ENCODE peak calls at places on chromosomes 7 and 10, in seven cellular contexts. T is MM.1S, U is astrocyte of the spinal cord, E is astrocyte of the cerebellum, S is lung, I is lower lobe of right lung, X is endodermal cell. K is an unnamed sample.

GRCh38 chr10:34256216-34256615 is 558.9 kb downstream of the PARD3 start:
- DNase-seq in T (no peak), U (no peak), E (no peak), S (no peak), I (no peak), X (no peak), K (no peak)

GRCh38 chr7:44893710-44894135 is 8.4 kb upstream of the PURB start:
- DNase-seq in T (no peak), U (no peak), E (no peak), S (no peak), I (no peak), X (no peak), K (no peak)

GRCh38 chr7:2016761-2017482 is 215.8 kb downstream of the MAD1L1 start:
- DNase-seq in T (no peak), U (no peak), E (no peak), S (no peak), I (peak), X (no peak), K (no peak)

GRCh38 chr7:6917258-6917657 is 91.2 kb upstream of the CCZ1B start:
- DNase-seq in T (no peak), U (no peak), E (no peak), S (no peak), I (no peak), X (no peak), K (no peak)

GRCh38 chr7:130973637-130974036 is 239.6 kb upstream of the KLF14 start:
- DNase-seq in T (no peak), U (no peak), E (no peak), S (no peak), I (no peak), X (no peak), K (no peak)

GRCh38 chr7:67683628-67684027 is 687.0 kb downstream of the TYW1 start:
- DNase-seq in T (no peak), U (no peak), E (no peak), S (no peak), I (no peak), X (no peak), K (no peak)

GRCh38 chr10:84329094-84329611 is 764 bp downstream of the CCSER2 start:
- DNase-seq in T (peak), U (peak), E (no peak), S (no peak), I (no peak), X (peak), K (no peak)

GRCh38 chr10:17122052-17122451 is 7.6 kb downstream of the CUBN start:
- DNase-seq in T (no peak), U (no peak), E (no peak), S (no peak), I (no peak), X (no peak), K (no peak)

GRCh38 chr10:71835671-71836593 is 15.1 kb downstream of the PSAP start:
- DNase-seq in T (no peak), U (peak), E (peak), S (no peak), I (no peak), X (no peak), K (peak)

GRCh38 chr10:45375101-45375500 is 1.1 kb downstream of the ALOX5 start:
- DNase-seq in T (no peak), U (no peak), E (no peak), S (no peak), I (no peak), X (no peak), K (no peak)

GRCh38 chr7:52719677-52720076 is 315.8 kb upstream of the POM121L12 start:
- DNase-seq in T (peak), U (peak), E (no peak), S (no peak), I (no peak), X (no peak), K (no peak)

GRCh38 chr10:30098624-30099023 is 39.2 kb upstream of the JCAD start:
- DNase-seq in T (no peak), U (peak), E (peak), S (no peak), I (no peak), X (no peak), K (peak)

GRCh38 chr10:69359089-69360025 is 57.4 kb downstream of the TACR2 start:
- DNase-seq in T (no peak), U (peak), E (no peak), S (no peak), I (no peak), X (no peak), K (no peak)

GRCh38 chr7:118214051-118214832 is 10.3 kb upstream of the ANKRD7 start:
- DNase-seq in T (peak), U (peak), E (peak), S (peak), I (peak), X (no peak), K (peak)

GRCh38 chr10:21194510-21194993 is 297.4 kb upstream of the NEBL start:
- DNase-seq in T (no peak), U (peak), E (no peak), S (no peak), I (peak), X (no peak), K (no peak)

GRCh38 chr10:17503795-17504194 is 49.4 kb upstream of the ST8SIA6 start:
- DNase-seq in T (no peak), U (no peak), E (no peak), S (no peak), I (no peak), X (no peak), K (no peak)

GRCh38 chr7:71408276-71408675 is 276.3 kb downstream of the GALNT17 start:
- DNase-seq in T (no peak), U (no peak), E (no peak), S (peak), I (no peak), X (peak), K (no peak)

GRCh38 chr10:117541405-117541908 is 1.1 kb upstream of the EMX2 start:
- DNase-seq in T (no peak), U (no peak), E (no peak), S (no peak), I (no peak), X (peak), K (peak)

GRCh38 chr10:80455461-80456345 is 1.6 kb downstream of the TSPAN14 start:
- DNase-seq in T (no peak), U (no peak), E (no peak), S (no peak), I (no peak), X (no peak), K (no peak)

GRCh38 chr10:106082865-106083264 is 1081.6 kb downstream of the SORCS1 start:
- DNase-seq in T (no peak), U (no peak), E (no peak), S (no peak), I (no peak), X (no peak), K (no peak)

GRCh38 chr10:15197276-15197675 is 28.8 kb upstream of the NMT2 start:
- DNase-seq in T (no peak), U (peak), E (no peak), S (no peak), I (no peak), X (no peak), K (no peak)

GRCh38 chr7:106369349-106369748 is 84.6 kb upstream of the NAMPT start:
- DNase-seq in T (no peak), U (peak), E (peak), S (no peak), I (no peak), X (no peak), K (peak)

GRCh38 chr10:119055472-119055871 is 25.1 kb downstream of the EIF3A start:
- DNase-seq in T (no peak), U (no peak), E (no peak), S (no peak), I (no peak), X (no peak), K (no peak)

GRCh38 chr7:50552921-50553320 is 12.3 kb downstream of the DDC start:
- DNase-seq in T (no peak), U (peak), E (peak), S (no peak), I (no peak), X (peak), K (peak)

GRCh38 chr10:24820616-24821015 is 96.9 kb upstream of the ARHGAP21 start:
- DNase-seq in T (no peak), U (no peak), E (no peak), S (no peak), I (no peak), X (no peak), K (no peak)

GRCh38 chr7:116316838-116317612 is 106.7 kb downstream of the TES start:
- DNase-seq in T (no peak), U (peak), E (peak), S (peak), I (no peak), X (peak), K (peak)

GRCh38 chr7:65397730-65398142 is 24.1 kb downstream of the ZNF92 start:
- DNase-seq in T (no peak), U (peak), E (no peak), S (no peak), I (no peak), X (no peak), K (no peak)

GRCh38 chr10:50228672-50229071 is 22.6 kb downstream of the ASAH2 start:
- DNase-seq in T (no peak), U (no peak), E (no peak), S (no peak), I (no peak), X (no peak), K (no peak)

GRCh38 chr10:50226610-50227009 is 24.7 kb downstream of the ASAH2 start:
- DNase-seq in T (no peak), U (no peak), E (no peak), S (no peak), I (no peak), X (no peak), K (no peak)

GRCh38 chr10:50222199-50222598 is 29.1 kb downstream of the ASAH2 start:
- DNase-seq in T (no peak), U (no peak), E (no peak), S (no peak), I (no peak), X (no peak), K (no peak)

GRCh38 chr10:50221470-50221869 is 29.8 kb downstream of the ASAH2 start:
- DNase-seq in T (no peak), U (no peak), E (no peak), S (no peak), I (no peak), X (no peak), K (no peak)

DNA sequence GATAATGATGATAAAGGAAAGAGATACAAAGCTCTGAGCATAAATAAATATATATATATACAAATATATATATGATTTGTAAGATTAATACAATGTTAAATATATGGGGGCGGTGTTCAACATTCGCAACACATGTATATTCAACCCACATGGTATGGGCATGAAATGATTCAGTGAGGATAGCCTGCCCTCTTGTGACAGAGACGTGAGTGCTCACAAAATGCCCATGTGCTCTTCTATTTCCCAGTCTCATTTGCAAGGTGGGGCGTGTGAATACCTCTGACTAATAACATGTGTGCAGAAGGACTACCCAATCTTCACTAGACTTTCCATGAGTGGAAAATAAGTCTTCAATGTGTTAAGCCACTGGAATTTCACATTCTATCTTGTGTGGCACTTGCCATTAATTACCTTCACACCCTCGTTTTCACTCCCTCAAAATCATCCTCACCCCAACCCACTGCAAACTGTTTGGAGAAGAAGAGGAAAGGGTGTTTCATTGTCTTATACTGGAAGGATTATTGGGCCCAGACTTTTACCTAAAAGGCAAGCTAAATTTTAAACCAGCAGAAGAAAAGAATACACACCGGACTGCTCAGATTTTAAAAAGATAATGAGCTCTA is 26.9 kb downstream of the ASAH2 start:
- DNase-seq in T (peak), U (peak), E (peak), S (no peak), I (no peak), X (peak), K (peak)
- TF ChIP-seq CTCF in T (peak), U (peak), E (peak), S (peak), I (peak), X (peak), K (peak)

DNA sequence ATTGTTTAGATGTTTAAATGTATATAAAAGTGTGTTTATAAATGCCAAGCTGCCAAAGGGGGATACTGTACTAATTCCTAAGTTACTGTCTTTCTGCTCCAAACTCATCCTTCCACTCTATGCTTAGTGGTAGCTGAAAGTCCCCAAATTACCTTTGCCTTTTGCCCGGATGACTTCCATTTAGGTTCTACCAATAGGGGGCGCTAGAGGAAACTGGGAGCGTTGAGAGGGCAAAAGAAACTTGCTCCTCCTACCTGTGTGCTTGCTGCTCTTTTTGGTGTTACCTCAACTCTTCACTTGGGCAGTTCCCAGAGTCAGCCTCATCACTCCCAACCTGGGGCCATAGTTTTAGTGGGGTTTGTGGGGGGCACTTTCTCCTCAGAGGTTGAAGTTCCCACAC is 5.9 kb upstream of the OR2A25 start:
- DNase-seq in T (no peak), U (no peak), E (no peak), S (no peak), I (no peak), X (peak), K (no peak)
- TF ChIP-seq CTCF in T (peak), U (no peak), E (no peak), S (no peak), I (no peak), X (peak), K (peak)

GRCh38 chr10:131946321-131946751 is 35.4 kb downstream of the BNIP3 start:
- DNase-seq in T (no peak), U (peak), E (peak), S (no peak), I (no peak), X (peak), K (peak)

GRCh38 chr10:131942455-131942854 is 39.3 kb downstream of the BNIP3 start:
- DNase-seq in T (no peak), U (no peak), E (no peak), S (no peak), I (no peak), X (no peak), K (no peak)

GRCh38 chr10:131946880-131947279 is 34.8 kb downstream of the BNIP3 start:
- DNase-seq in T (no peak), U (peak), E (no peak), S (no peak), I (no peak), X (peak), K (no peak)

GRCh38 chr10:131938681-131939080 is 37.9 kb downstream of the PPP2R2D start:
- DNase-seq in T (no peak), U (no peak), E (no peak), S (no peak), I (no peak), X (no peak), K (no peak)

DNA sequence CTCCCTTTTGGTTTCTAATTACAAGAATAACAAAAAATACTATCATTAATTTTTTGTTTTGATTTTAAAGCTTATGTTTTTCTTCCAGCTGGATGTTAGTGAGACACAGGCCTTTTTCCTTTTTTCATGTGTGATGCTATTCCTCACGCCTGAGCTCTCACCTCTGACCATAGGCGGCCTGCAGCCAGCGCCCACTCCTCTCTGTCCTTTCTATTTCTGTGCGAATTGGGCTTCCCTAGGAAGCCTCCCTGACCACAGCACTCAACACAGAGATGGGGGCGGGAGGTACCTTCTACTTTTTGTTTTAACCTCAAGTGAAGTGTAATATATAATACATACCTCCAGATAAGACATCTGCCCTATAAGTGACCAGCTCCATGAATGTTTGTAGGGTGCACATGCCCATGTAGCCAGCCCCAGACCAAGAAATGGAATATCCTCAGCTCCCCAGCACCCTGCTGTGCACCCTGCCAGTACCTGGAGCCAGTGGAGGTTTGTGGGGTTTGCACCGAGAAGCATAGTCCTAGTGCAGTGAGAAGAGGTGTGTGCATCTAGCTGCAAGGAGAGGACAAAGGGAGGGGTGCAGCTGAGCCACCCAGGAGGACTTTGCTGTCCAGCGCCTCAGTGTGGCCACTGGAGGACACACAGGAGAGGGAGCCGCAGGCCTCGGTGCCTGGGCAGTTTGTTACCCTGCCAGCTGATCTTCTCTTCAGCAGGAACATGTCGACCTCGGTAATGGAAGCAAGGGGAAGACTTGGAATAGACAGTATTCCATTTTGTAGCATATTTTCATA is 38.5 kb downstream of the BNIP3 start:
- DNase-seq in T (no peak), U (no peak), E (no peak), S (no peak), I (no peak), X (peak), K (no peak)
- TF ChIP-seq CTCF in T (no peak), U (peak), E (peak), S (no peak), I (peak), X (peak), K (no peak)

GRCh38 chr7:128008141-128008540 is 23.1 kb downstream of the LRRC4 start:
- DNase-seq in T (no peak), U (no peak), E (no peak), S (no peak), I (no peak), X (no peak), K (no peak)
- TF ChIP-seq CTCF in T (no peak), U (no peak), E (no peak), S (no peak), I (no peak), X (no peak), K (no peak)

K was measured in AG09319.